ENCODE peak calls at places on chromosomes 13 and 19, in four cellular contexts. One of them, this sample, is unnamed.

GRCh38 chr13:33454844-33455256 is 169.3 kb upstream of the STARD13 start:
- DNase-seq in activated T-cell treated with anti-CD3 and anti-CD28 coated beads, Interleukin-2, amount 50 U/mL, for 72 hours: no peak
- DNase-seq in fibroblast of lung: peak; percentile 6
- DNase-seq in HT-29: no peak
- DNase-seq in this sample: peak; percentile 89

GRCh38 chr13:79869326-79869725 is 388.4 kb downstream of the NDFIP2 start:
- DNase-seq in fibroblast of lung: no peak
- DNase-seq in activated T-cell treated with anti-CD3 and anti-CD28 coated beads, Interleukin-2, amount 50 U/mL, for 72 hours: no peak
- DNase-seq in HT-29: peak; percentile 94
- DNase-seq in this sample: no peak

GRCh38 chr13:80400834-80401450 is 60.0 kb upstream of the SPRY2 start:
- DNase-seq in activated T-cell treated with anti-CD3 and anti-CD28 coated beads, Interleukin-2, amount 50 U/mL, for 72 hours: no peak
- DNase-seq in HT-29: no peak
- DNase-seq in fibroblast of lung: no peak
- DNase-seq in this sample: no peak

GRCh38 chr13:75310005-75310580 is 171.9 kb downstream of the TBC1D4 start:
- DNase-seq in fibroblast of lung: no peak
- DNase-seq in HT-29: no peak
- DNase-seq in activated T-cell treated with anti-CD3 and anti-CD28 coated beads, Interleukin-2, amount 50 U/mL, for 72 hours: no peak
- DNase-seq in this sample: no peak

GRCh38 chr19:40718774-40719391 is 2.0 kb downstream of the ITPKC start:
- DNase-seq in activated T-cell treated with anti-CD3 and anti-CD28 coated beads, Interleukin-2, amount 50 U/mL, for 72 hours: peak; percentile 25
- DNase-seq in fibroblast of lung: peak; percentile 64
- DNase-seq in HT-29: peak; percentile 96
- DNase-seq in this sample: no peak

GRCh38 chr13:101289764-101290163 is 126.5 kb downstream of the NALCN start:
- DNase-seq in activated T-cell treated with anti-CD3 and anti-CD28 coated beads, Interleukin-2, amount 50 U/mL, for 72 hours: no peak
- DNase-seq in fibroblast of lung: peak; percentile 59
- DNase-seq in HT-29: peak; percentile 25
- DNase-seq in this sample: no peak

GRCh38 chr13:38763446-38764381 is 76.8 kb downstream of the FREM2 start:
- DNase-seq in activated T-cell treated with anti-CD3 and anti-CD28 coated beads, Interleukin-2, amount 50 U/mL, for 72 hours: no peak
- DNase-seq in fibroblast of lung: peak; percentile 52
- DNase-seq in HT-29: peak; percentile 75
- DNase-seq in this sample: no peak

GRCh38 chr13:83327091-83327490 is 555.2 kb downstream of the SLITRK1 start:
- DNase-seq in activated T-cell treated with anti-CD3 and anti-CD28 coated beads, Interleukin-2, amount 50 U/mL, for 72 hours: no peak
- DNase-seq in HT-29: no peak
- DNase-seq in fibroblast of lung: no peak
- DNase-seq in this sample: no peak

GRCh38 chr19:2354670-2355069 is 5.4 kb upstream of the TMPRSS9 start:
- DNase-seq in HT-29: no peak
- DNase-seq in fibroblast of lung: no peak
- DNase-seq in activated T-cell treated with anti-CD3 and anti-CD28 coated beads, Interleukin-2, amount 50 U/mL, for 72 hours: no peak
- DNase-seq in this sample: no peak

GRCh38 chr19:36136975-36137686 is 2.7 kb upstream of the CAPNS1 start:
- DNase-seq in HT-29: peak; percentile 95
- DNase-seq in activated T-cell treated with anti-CD3 and anti-CD28 coated beads, Interleukin-2, amount 50 U/mL, for 72 hours: no peak
- DNase-seq in fibroblast of lung: peak; percentile 63
- DNase-seq in this sample: no peak

GRCh38 chr13:51626749-51627148 is 42.5 kb downstream of the WDFY2 start:
- DNase-seq in fibroblast of lung: no peak
- DNase-seq in activated T-cell treated with anti-CD3 and anti-CD28 coated beads, Interleukin-2, amount 50 U/mL, for 72 hours: no peak
- DNase-seq in HT-29: no peak
- DNase-seq in this sample: no peak

GRCh38 chr13:45863716-45864590 is 12.4 kb upstream of the SIAH3 start:
- DNase-seq in activated T-cell treated with anti-CD3 and anti-CD28 coated beads, Interleukin-2, amount 50 U/mL, for 72 hours: no peak
- DNase-seq in HT-29: no peak
- DNase-seq in fibroblast of lung: no peak
- DNase-seq in this sample: no peak

GRCh38 chr19:30222428-30222873 is 149.7 kb upstream of the ZNF536 start:
- DNase-seq in fibroblast of lung: no peak
- DNase-seq in HT-29: no peak
- DNase-seq in activated T-cell treated with anti-CD3 and anti-CD28 coated beads, Interleukin-2, amount 50 U/mL, for 72 hours: peak; percentile 60
- DNase-seq in this sample: no peak

GRCh38 chr19:51799998-51800848 is 5.3 kb downstream of the FPR3 start:
- DNase-seq in activated T-cell treated with anti-CD3 and anti-CD28 coated beads, Interleukin-2, amount 50 U/mL, for 72 hours: no peak
- DNase-seq in HT-29: no peak
- DNase-seq in fibroblast of lung: peak; percentile 85
- DNase-seq in this sample: no peak

GRCh38 chr13:42991892-42992584 is at the start of gene EPSTI1:
- DNase-seq in HT-29: peak; percentile 52
- DNase-seq in activated T-cell treated with anti-CD3 and anti-CD28 coated beads, Interleukin-2, amount 50 U/mL, for 72 hours: peak; percentile 81
- DNase-seq in fibroblast of lung: peak; percentile 76
- DNase-seq in this sample: no peak

GRCh38 chr19:5080030-5080644 is 111.2 kb downstream of the KDM4B start:
- DNase-seq in activated T-cell treated with anti-CD3 and anti-CD28 coated beads, Interleukin-2, amount 50 U/mL, for 72 hours: no peak
- DNase-seq in fibroblast of lung: no peak
- DNase-seq in HT-29: no peak
- DNase-seq in this sample: no peak

GRCh38 chr13:113548778-113549621 is 35.6 kb upstream of the TFDP1 start:
- DNase-seq in HT-29: no peak
- DNase-seq in activated T-cell treated with anti-CD3 and anti-CD28 coated beads, Interleukin-2, amount 50 U/mL, for 72 hours: no peak
- DNase-seq in fibroblast of lung: no peak
- DNase-seq in this sample: no peak

GRCh38 chr13:22092791-22093545 is 422.1 kb downstream of the FGF9 start:
- DNase-seq in HT-29: no peak
- DNase-seq in activated T-cell treated with anti-CD3 and anti-CD28 coated beads, Interleukin-2, amount 50 U/mL, for 72 hours: no peak
- DNase-seq in fibroblast of lung: no peak
- DNase-seq in this sample: peak; percentile 46

GRCh38 chr13:28392896-28393295 is 102.0 kb downstream of the FLT1 start:
- DNase-seq in activated T-cell treated with anti-CD3 and anti-CD28 coated beads, Interleukin-2, amount 50 U/mL, for 72 hours: no peak
- DNase-seq in HT-29: no peak
- DNase-seq in fibroblast of lung: no peak
- DNase-seq in this sample: no peak

GRCh38 chr19:41161903-41162302 is 31.1 kb upstream of the CYP2S1 start:
- DNase-seq in HT-29: peak; percentile 57
- DNase-seq in activated T-cell treated with anti-CD3 and anti-CD28 coated beads, Interleukin-2, amount 50 U/mL, for 72 hours: no peak
- DNase-seq in fibroblast of lung: no peak
- DNase-seq in this sample: no peak

GRCh38 chr19:3499738-3500428 is 591 bp downstream of the DOHH start:
- DNase-seq in HT-29: peak; percentile 24
- DNase-seq in fibroblast of lung: no peak
- DNase-seq in activated T-cell treated with anti-CD3 and anti-CD28 coated beads, Interleukin-2, amount 50 U/mL, for 72 hours: no peak
- DNase-seq in this sample: no peak

GRCh38 chr13:51064753-51065152 is 46.3 kb downstream of the C13orf42 start:
- DNase-seq in activated T-cell treated with anti-CD3 and anti-CD28 coated beads, Interleukin-2, amount 50 U/mL, for 72 hours: no peak
- DNase-seq in HT-29: no peak
- DNase-seq in fibroblast of lung: no peak
- DNase-seq in this sample: no peak

GRCh38 chr13:57631607-57632275 is at the start of gene PCDH17:
- DNase-seq in fibroblast of lung: peak; percentile 70
- DNase-seq in HT-29: no peak
- DNase-seq in activated T-cell treated with anti-CD3 and anti-CD28 coated beads, Interleukin-2, amount 50 U/mL, for 72 hours: no peak
- DNase-seq in this sample: no peak

GRCh38 chr13:29503041-29503837 is 92.2 kb downstream of the SLC7A1 start:
- DNase-seq in activated T-cell treated with anti-CD3 and anti-CD28 coated beads, Interleukin-2, amount 50 U/mL, for 72 hours: no peak
- DNase-seq in fibroblast of lung: peak; percentile 30
- DNase-seq in HT-29: no peak
- DNase-seq in this sample: no peak

GRCh38 chr13:79593611-79594275 is 112.8 kb downstream of the NDFIP2 start:
- DNase-seq in activated T-cell treated with anti-CD3 and anti-CD28 coated beads, Interleukin-2, amount 50 U/mL, for 72 hours: no peak
- DNase-seq in HT-29: no peak
- DNase-seq in fibroblast of lung: peak; percentile 31
- DNase-seq in this sample: no peak

GRCh38 chr13:98816406-98816805 is 63.9 kb upstream of the SLC15A1 start:
- DNase-seq in fibroblast of lung: no peak
- DNase-seq in activated T-cell treated with anti-CD3 and anti-CD28 coated beads, Interleukin-2, amount 50 U/mL, for 72 hours: no peak
- DNase-seq in HT-29: no peak
- DNase-seq in this sample: no peak

GRCh38 chr19:48560095-48560530 is 8.1 kb downstream of the SULT2B1 start:
- DNase-seq in activated T-cell treated with anti-CD3 and anti-CD28 coated beads, Interleukin-2, amount 50 U/mL, for 72 hours: no peak
- DNase-seq in HT-29: peak; percentile 54
- DNase-seq in fibroblast of lung: no peak
- DNase-seq in this sample: no peak

GRCh38 chr13:33554919-33555791 is 262.8 kb upstream of the RFC3 start:
- DNase-seq in HT-29: no peak
- DNase-seq in activated T-cell treated with anti-CD3 and anti-CD28 coated beads, Interleukin-2, amount 50 U/mL, for 72 hours: no peak
- DNase-seq in fibroblast of lung: peak; percentile 24
- DNase-seq in this sample: no peak

GRCh38 chr13:40615619-40616018 is 50.8 kb downstream of the FOXO1 start:
- DNase-seq in HT-29: no peak
- DNase-seq in activated T-cell treated with anti-CD3 and anti-CD28 coated beads, Interleukin-2, amount 50 U/mL, for 72 hours: no peak
- DNase-seq in fibroblast of lung: no peak
- DNase-seq in this sample: no peak

This sample was measured in BJ.